ENCODE peak calls at places on chromosomes 1 and 21, in seven cellular contexts. X is naive thymus-derived CD8-positive, alpha-beta T cell; Z is smooth muscle cell of the brain vasculature; F is NCI-H1694; V is A172; S is activated CD4-positive, alpha-beta T cell treated with anti-CD3 and anti-CD28 coated beads for 36 hours; P is stromal cell of bone marrow. G is an unnamed sample.

GRCh38 chr1:13960376-13960987 is 260.5 kb downstream of the PRDM2 start:
- DNase-seq in Z (peak), S (peak), F (peak), P (peak), X (peak), V (peak), G (peak)

GRCh38 chr1:50929376-50929958 is 30.6 kb downstream of the FAF1 start:
- DNase-seq in F (peak), Z (peak), P (peak), S (no peak), X (no peak), V (peak), G (peak)

GRCh38 chr1:27593341-27594326 is 10.3 kb downstream of the AHDC1 start:
- DNase-seq in P (no peak), X (no peak), F (peak), V (no peak), Z (no peak), S (no peak), G (no peak)

GRCh38 chr1:205664399-205665108 is 15.8 kb downstream of the SLC45A3 start:
- DNase-seq in X (no peak), V (peak), S (no peak), P (no peak), Z (no peak), F (no peak), G (no peak)

GRCh38 chr21:38159355-38159754 is 97.4 kb upstream of the KCNJ15 start:
- DNase-seq in Z (peak), P (peak), S (peak), V (peak), F (peak), X (peak), G (peak)

GRCh38 chr1:15788624-15789301 is 18.7 kb downstream of the UQCRHL start:
- DNase-seq in S (no peak), X (no peak), P (no peak), V (peak), Z (no peak), F (no peak), G (no peak)

GRCh38 chr1:27402349-27402754 is 9.9 kb downstream of the GPR3 start:
- DNase-seq in Z (no peak), P (peak), F (no peak), V (peak), S (peak), X (no peak), G (no peak)

GRCh38 chr1:25616932-25617625 is 488 bp downstream of the MAN1C1 start:
- DNase-seq in F (no peak), X (peak), V (no peak), P (no peak), S (peak), Z (no peak), G (no peak)

GRCh38 chr21:34701726-34702125 is 32.9 kb downstream of the CLIC6 start:
- DNase-seq in V (no peak), F (no peak), X (no peak), P (no peak), Z (no peak), S (no peak), G (no peak)

GRCh38 chr1:80274256-80274655 is 1267.7 kb upstream of the ADGRL4 start:
- DNase-seq in S (no peak), X (no peak), V (no peak), F (no peak), Z (no peak), P (no peak), G (no peak)

GRCh38 chr1:76218888-76219588 is 144.5 kb downstream of the ST6GALNAC3 start:
- DNase-seq in V (no peak), Z (no peak), S (no peak), P (no peak), F (no peak), X (no peak), G (no peak)

GRCh38 chr1:177278626-177279390 is 108.0 kb downstream of the BRINP2 start:
- DNase-seq in F (no peak), P (no peak), V (no peak), X (no peak), S (no peak), Z (no peak), G (no peak)

GRCh38 chr1:178689769-178690168 is 35.3 kb upstream of the RALGPS2 start:
- DNase-seq in X (no peak), V (no peak), P (no peak), S (no peak), Z (no peak), F (no peak), G (no peak)

GRCh38 chr1:156677616-156678596 is 699 bp upstream of the NES start:
- DNase-seq in Z (no peak), S (peak), P (peak), X (no peak), F (peak), V (peak), G (peak)

GRCh38 chr1:205527931-205528330 is 23.5 kb downstream of the CDK18 start:
- DNase-seq in V (no peak), X (no peak), S (no peak), F (no peak), Z (no peak), P (no peak), G (no peak)

GRCh38 chr1:199149591-199149990 is 510.8 kb downstream of the PTPRC start:
- DNase-seq in X (no peak), F (no peak), S (no peak), Z (no peak), P (no peak), V (no peak), G (no peak)

GRCh38 chr1:208132287-208132882 is 111.8 kb downstream of the PLXNA2 start:
- DNase-seq in Z (no peak), P (no peak), F (peak), V (peak), S (peak), X (peak), G (no peak)

GRCh38 chr1:186213225-186213607 is 161.8 kb downstream of the TPR start:
- DNase-seq in F (no peak), V (no peak), X (no peak), S (no peak), Z (no peak), P (no peak), G (no peak)

GRCh38 chr1:200670215-200671118 is 760 bp upstream of the DDX59 start:
- DNase-seq in Z (peak), X (no peak), F (peak), S (peak), P (no peak), V (no peak), G (no peak)

GRCh38 chr1:228337711-228338520 is 68.7 kb downstream of the TRIM11 start:
- DNase-seq in V (no peak), F (no peak), X (no peak), S (peak), P (no peak), Z (no peak), G (no peak)

GRCh38 chr1:180527270-180527669 is 24.9 kb upstream of the ACBD6 start:
- DNase-seq in P (no peak), F (no peak), X (no peak), V (peak), S (no peak), Z (no peak), G (no peak)

GRCh38 chr1:173453982-173454381 is 23.2 kb upstream of the PRDX6 start:
- DNase-seq in Z (no peak), V (no peak), P (no peak), F (no peak), X (no peak), S (no peak), G (no peak)

GRCh38 chr1:115423776-115424175 is 85.7 kb upstream of the NGF start:
- DNase-seq in S (no peak), X (no peak), F (no peak), Z (no peak), V (no peak), P (no peak), G (no peak)

GRCh38 chr1:109765896-109766615 is 2.3 kb upstream of the EPS8L3 start:
- DNase-seq in X (no peak), P (no peak), V (no peak), Z (no peak), F (no peak), S (peak), G (no peak)

GRCh38 chr1:245058436-245058835 is 96.3 kb upstream of the KIF26B start:
- DNase-seq in F (no peak), X (no peak), V (no peak), S (no peak), Z (no peak), P (no peak), G (no peak)

GRCh38 chr1:39132505-39133339 is 71.8 kb upstream of the MACF1 start:
- DNase-seq in F (no peak), X (no peak), V (peak), S (no peak), P (no peak), Z (no peak), G (no peak)

GRCh38 chr21:36205962-36206361 is 49.3 kb downstream of the DOP1B start:
- DNase-seq in P (no peak), X (no peak), F (no peak), S (no peak), Z (no peak), V (no peak), G (no peak)

GRCh38 chr1:246032111-246032551 is 474.9 kb downstream of the SMYD3 start:
- DNase-seq in F (peak), Z (no peak), V (no peak), P (no peak), S (no peak), X (no peak), G (no peak)

GRCh38 chr1:21335750-21336168 is 45.5 kb upstream of the ECE1 start:
- DNase-seq in S (no peak), V (no peak), X (no peak), F (peak), P (no peak), Z (no peak), G (no peak)

GRCh38 chr1:194045416-194045815 is 859.0 kb upstream of the B3GALT2 start:
- DNase-seq in P (no peak), X (no peak), Z (no peak), S (no peak), V (peak), F (no peak), G (no peak)

GRCh38 chr1:65343286-65343685 is 33.9 kb downstream of the DNAJC6 start:
- DNase-seq in X (no peak), V (no peak), S (no peak), P (peak), Z (no peak), F (no peak), G (no peak)

GRCh38 chr1:236284291-236284711 is 2.5 kb upstream of the ERO1B start:
- DNase-seq in V (no peak), X (no peak), F (no peak), P (no peak), Z (no peak), S (peak), G (no peak)

GRCh38 chr1:24393892-24394291 is 19.7 kb downstream of the STPG1 start:
- DNase-seq in V (peak), F (no peak), P (peak), Z (no peak), S (no peak), X (no peak), G (no peak)

GRCh38 chr1:161115132-161115711 is 2.6 kb downstream of the PFDN2 start:
- DNase-seq in F (no peak), S (peak), V (peak), X (no peak), Z (no peak), P (no peak), G (no peak)

GRCh38 chr1:46675549-46676314 is 4.1 kb downstream of the TEX38 start:
- DNase-seq in F (no peak), X (no peak), S (no peak), P (no peak), V (no peak), Z (no peak), G (no peak)

GRCh38 chr1:151369621-151370048 is 2.9 kb downstream of the SELENBP1 start:
- DNase-seq in V (no peak), S (no peak), Z (no peak), P (no peak), F (no peak), X (no peak), G (no peak)

GRCh38 chr1:11498956-11499824 is 20.2 kb downstream of the DISP3 start:
- DNase-seq in X (no peak), V (no peak), Z (no peak), F (no peak), S (no peak), P (no peak), G (no peak)

GRCh38 chr21:36992671-36993070 is 13.8 kb upstream of the RIPPLY3 start:
- DNase-seq in P (no peak), Z (no peak), X (no peak), F (no peak), S (no peak), V (no peak), G (no peak)

GRCh38 chr1:185559151-185559550 is 175.0 kb upstream of the HMCN1 start:
- DNase-seq in F (no peak), Z (no peak), S (no peak), P (no peak), X (no peak), V (no peak), G (no peak)

GRCh38 chr1:66405046-66405445 is 128.9 kb upstream of the SGIP1 start:
- DNase-seq in F (no peak), Z (no peak), P (no peak), V (no peak), X (no peak), S (no peak), G (no peak)